ENCODE peak calls at places on chromosomes 5 and 9, in eight cellular contexts. R, U, Q, N, I, X, E and S are unnamed samples.

GRCh38 chr5:140598836-140599235 is 34.1 kb downstream of the CD14 start:
- DNase-seq in R (no peak), U (no peak), Q (no peak), N (no peak), I (no peak), X (no peak), E (no peak), S (no peak)

GRCh38 chr9:3238241-3238640 is 287.6 kb downstream of the RFX3 start:
- DNase-seq in R (no peak), U (no peak), Q (no peak), N (no peak), I (no peak), X (no peak), E (no peak), S (no peak)

GRCh38 chr5:27963050-27963783 is 924.8 kb upstream of the CDH9 start:
- DNase-seq in R (no peak), U (peak; percentile 28), Q (no peak), N (no peak), I (no peak), X (no peak), E (no peak), S (no peak)

GRCh38 chr9:69535911-69536310 is 136.3 kb downstream of the APBA1 start:
- DNase-seq in R (no peak), U (no peak), Q (no peak), N (peak; percentile 33), I (no peak), X (peak; percentile 14), E (peak; percentile 21), S (no peak)

GRCh38 chr5:23223846-23224245 is 283.6 kb upstream of the PRDM9 start:
- DNase-seq in R (no peak), U (no peak), Q (no peak), N (no peak), I (no peak), X (no peak), E (no peak), S (no peak)

GRCh38 chr9:89493671-89494070 is 4.2 kb downstream of the SEMA4D start:
- DNase-seq in R (no peak), U (no peak), Q (no peak), N (no peak), I (no peak), X (no peak), E (no peak), S (no peak)

GRCh38 chr5:146130440-146131045 is 25.2 kb upstream of the PLAC8L1 start:
- DNase-seq in R (no peak), U (no peak), Q (peak; percentile 13), N (peak; percentile 49), I (no peak), X (peak; percentile 24), E (peak; percentile 25), S (no peak)

GRCh38 chr5:134503088-134503936 is 22.2 kb upstream of the JADE2 start:
- DNase-seq in R (peak; percentile 82), U (peak; percentile 81), Q (no peak), N (peak; percentile 98), I (no peak), X (peak; percentile 99), E (peak; percentile 99), S (peak; percentile 36)

GRCh38 chr5:172932313-172933017 is 26.8 kb upstream of the RPL26L1 start:
- DNase-seq in R (peak; percentile 87), U (peak; percentile 88), Q (peak; percentile 51), N (peak; percentile 75), I (peak; percentile 78), X (peak; percentile 69), E (no peak), S (peak; percentile 74)

GRCh38 chr5:144832416-144832815 is 661.7 kb downstream of the KCTD16 start:
- DNase-seq in R (no peak), U (no peak), Q (no peak), N (no peak), I (no peak), X (peak; percentile 8), E (no peak), S (no peak)

GRCh38 chr5:75706775-75707174 is 10.5 kb downstream of the POC5 start:
- DNase-seq in R (no peak), U (no peak), Q (no peak), N (no peak), I (no peak), X (no peak), E (no peak), S (no peak)

GRCh38 chr9:68933434-68934318 is 80.2 kb downstream of the PRKACG start:
- DNase-seq in R (no peak), U (no peak), Q (no peak), N (no peak), I (peak; percentile 4), X (no peak), E (no peak), S (no peak)

GRCh38 chr9:84991506-84991855 is 322.0 kb downstream of the NTRK2 start:
- DNase-seq in R (no peak), U (no peak), Q (no peak), N (no peak), I (no peak), X (no peak), E (no peak), S (no peak)

GRCh38 chr5:16933337-16933736 is 2.8 kb downstream of the MYO10 start:
- DNase-seq in R (no peak), U (no peak), Q (no peak), N (no peak), I (no peak), X (peak; percentile 9), E (no peak), S (no peak)

GRCh38 chr5:21646469-21646868 is 1206.7 kb downstream of the CDH12 start:
- DNase-seq in R (no peak), U (no peak), Q (no peak), N (no peak), I (no peak), X (no peak), E (peak; percentile 4), S (no peak)

GRCh38 chr5:96567188-96567587 is 95.0 kb upstream of the CAST start:
- DNase-seq in R (no peak), U (no peak), Q (no peak), N (peak; percentile 93), I (no peak), X (peak; percentile 84), E (no peak), S (no peak)

GRCh38 chr5:64557911-64558310 is 52.1 kb downstream of the RGS7BP start:
- DNase-seq in R (no peak), U (no peak), Q (no peak), N (no peak), I (no peak), X (no peak), E (no peak), S (no peak)

GRCh38 chr9:93950619-93951601 is 4.2 kb downstream of the BARX1 start:
- DNase-seq in R (no peak), U (no peak), Q (no peak), N (peak; percentile 46), I (peak; percentile 37), X (peak; percentile 52), E (no peak), S (no peak)

GRCh38 chr5:53091304-53091703 is 18.3 kb downstream of the MOCS2 start:
- DNase-seq in R (no peak), U (no peak), Q (no peak), N (peak; percentile 78), I (no peak), X (peak; percentile 83), E (no peak), S (no peak)

GRCh38 chr9:123232332-123232731 is 36.1 kb downstream of the STRBP start:
- DNase-seq in R (no peak), U (no peak), Q (no peak), N (no peak), I (no peak), X (no peak), E (no peak), S (no peak)

GRCh38 chr9:111106202-111106601 is 67.9 kb upstream of the LPAR1 start:
- DNase-seq in R (no peak), U (no peak), Q (no peak), N (no peak), I (no peak), X (no peak), E (no peak), S (no peak)

GRCh38 chr5:62461561-62461960 is 49.0 kb downstream of the IPO11 start:
- DNase-seq in R (no peak), U (no peak), Q (no peak), N (no peak), I (no peak), X (no peak), E (no peak), S (no peak)

GRCh38 chr9:23851024-23851629 is 25.1 kb upstream of the ELAVL2 start:
- DNase-seq in R (no peak), U (peak; percentile 41), Q (no peak), N (no peak), I (peak; percentile 70), X (no peak), E (no peak), S (no peak)

GRCh38 chr5:142548739-142549275 is 137.1 kb downstream of the FGF1 start:
- DNase-seq in R (peak; percentile 53), U (no peak), Q (peak; percentile 52), N (peak; percentile 95), I (peak; percentile 56), X (peak; percentile 93), E (peak; percentile 91), S (peak; percentile 40)

GRCh38 chr5:103041071-103041676 is 78.8 kb downstream of the GIN1 start:
- DNase-seq in R (no peak), U (no peak), Q (peak; percentile 54), N (peak; percentile 61), I (no peak), X (peak; percentile 54), E (peak; percentile 35), S (no peak)

GRCh38 chr9:23789529-23790254 is 36.3 kb downstream of the ELAVL2 start:
- DNase-seq in R (no peak), U (no peak), Q (no peak), N (no peak), I (no peak), X (no peak), E (no peak), S (no peak)

GRCh38 chr5:68290260-68290674 is 74.7 kb downstream of the PIK3R1 start:
- DNase-seq in R (no peak), U (no peak), Q (no peak), N (peak; percentile 79), I (no peak), X (peak; percentile 37), E (no peak), S (no peak)

GRCh38 chr9:135488527-135488926 is 8.9 kb downstream of the PPP1R26 start:
- DNase-seq in R (no peak), U (no peak), Q (no peak), N (no peak), I (no peak), X (no peak), E (no peak), S (no peak)

GRCh38 chr9:27086818-27087680 is 22.0 kb upstream of the TEK start:
- DNase-seq in R (no peak), U (no peak), Q (no peak), N (peak; percentile 92), I (no peak), X (peak; percentile 75), E (no peak), S (no peak)

GRCh38 chr9:34496149-34496712 is 26.6 kb downstream of the ENHO start:
- DNase-seq in R (no peak), U (no peak), Q (no peak), N (peak; percentile 28), I (no peak), X (peak; percentile 25), E (peak; percentile 19), S (no peak)

GRCh38 chr9:77725820-77726219 is 77.7 kb upstream of the GNA14 start:
- DNase-seq in R (no peak), U (no peak), Q (no peak), N (no peak), I (no peak), X (no peak), E (no peak), S (no peak)

GRCh38 chr5:32964246-32964645 is 253.1 kb downstream of the NPR3 start:
- DNase-seq in R (no peak), U (no peak), Q (no peak), N (peak; percentile 71), I (no peak), X (peak; percentile 23), E (no peak), S (no peak)

GRCh38 chr5:57441557-57441956 is 41.1 kb downstream of the ACTBL2 start:
- DNase-seq in R (no peak), U (no peak), Q (no peak), N (peak; percentile 96), I (no peak), X (peak; percentile 96), E (peak; percentile 82), S (no peak)